ENCODE peak calls at places on chromosomes 16 and 17, in six cellular contexts. B is effector memory CD4-positive, alpha-beta T cell; P is mesenchymal stem cell; T is lung; S is A549; L is body of pancreas. I is an unnamed sample.

GRCh38 chr17:63848834-63849689 is 6.6 kb upstream of the SMARCD2 start:
- DNase-seq in B (peak; percentile 85), P (peak; percentile 82), T (peak; percentile 95), S (peak; percentile 99), L (peak; percentile 92), I (peak; percentile 96)

GRCh38 chr17:56426901-56427300 is 166.6 kb upstream of the NOG start:
- DNase-seq in B (no peak), P (no peak), T (no peak), S (no peak), L (no peak), I (no peak)

GRCh38 chr16:68754117-68754792 is 17.2 kb downstream of the CDH1 start:
- DNase-seq in B (no peak), P (no peak), T (no peak), S (no peak), L (no peak), I (no peak)

GRCh38 chr17:73349138-73349537 is 37.3 kb upstream of the CDC42EP4 start:
- DNase-seq in B (no peak), P (no peak), T (no peak), S (no peak), L (no peak), I (no peak)

GRCh38 chr17:46782250-46782953 is 36.1 kb downstream of the WNT3 start:
- DNase-seq in B (no peak), P (peak; percentile 26), T (peak; percentile 44), S (peak; percentile 74), L (peak; percentile 74), I (no peak)

GRCh38 chr17:29120439-29120838 is 59.8 kb downstream of the MYO18A start:
- DNase-seq in B (no peak), P (no peak), T (no peak), S (no peak), L (no peak), I (no peak)

GRCh38 chr17:7838291-7839075 is 4.5 kb downstream of the KDM6B start:
- DNase-seq in B (no peak), P (peak; percentile 90), T (peak; percentile 43), S (no peak), L (peak; percentile 72), I (no peak)

GRCh38 chr17:9470171-9470570 is 105.4 kb downstream of the STX8 start:
- DNase-seq in B (no peak), P (peak; percentile 43), T (no peak), S (no peak), L (no peak), I (no peak)

GRCh38 chr17:16512011-16512410 is 20.0 kb upstream of the LRRC75A start:
- DNase-seq in B (no peak), P (no peak), T (no peak), S (no peak), L (no peak), I (no peak)

GRCh38 chr16:85508388-85508787 is 104.7 kb upstream of the GSE1 start:
- DNase-seq in B (no peak), P (no peak), T (no peak), S (no peak), L (no peak), I (no peak)

GRCh38 chr16:85508993-85509392 is 104.1 kb upstream of the GSE1 start:
- DNase-seq in B (no peak), P (no peak), T (no peak), S (no peak), L (no peak), I (no peak)

GRCh38 chr16:85506358-85506911 is 106.7 kb upstream of the GSE1 start:
- DNase-seq in B (no peak), P (no peak), T (no peak), S (no peak), L (no peak), I (no peak)

GRCh38 chr16:85505794-85506339 is 107.3 kb upstream of the GSE1 start:
- DNase-seq in B (no peak), P (no peak), T (no peak), S (no peak), L (no peak), I (no peak)

DNA sequence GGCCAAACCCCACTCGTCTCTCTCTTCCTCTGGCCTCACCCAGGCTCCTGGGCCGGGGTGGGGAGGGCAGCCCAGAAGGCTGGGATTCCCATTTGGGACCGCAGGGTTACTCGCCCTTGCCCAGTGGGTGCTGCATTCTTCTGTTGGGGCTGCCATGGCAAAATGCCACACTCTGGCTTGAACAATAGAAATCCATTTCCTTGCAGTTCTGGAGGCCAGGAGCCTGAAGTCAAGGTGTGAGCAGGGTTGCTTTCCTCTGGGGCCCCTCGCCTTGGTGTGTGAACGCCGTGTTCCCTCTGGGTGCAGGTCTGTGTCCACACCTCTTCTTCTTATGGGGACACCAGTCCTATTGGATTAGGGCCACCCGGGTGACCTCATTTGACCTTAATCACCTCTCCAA is 105.8 kb upstream of the GSE1 start:
- DNase-seq in B (no peak), P (no peak), T (no peak), S (no peak), L (no peak), I (no peak)
- H3K27ac ChIP-seq in B (no peak overlapping the region), P (no peak overlapping the region), T (no peak overlapping the region), S (no peak overlapping the region), L (no peak overlapping the region), I (no peak overlapping the region)

GRCh38 chr17:77085916-77086432 is 54.8 kb upstream of the SEC14L1 start:
- DNase-seq in B (no peak), P (no peak), T (no peak), S (no peak), L (no peak), I (no peak)

GRCh38 chr17:77086433-77087010 is 54.2 kb upstream of the SEC14L1 start:
- DNase-seq in B (peak; percentile 52), P (peak; percentile 80), T (peak; percentile 87), S (peak; percentile 87), L (peak; percentile 92), I (peak; percentile 87)

GRCh38 chr17:77088455-77089117 is 52.2 kb upstream of the SEC14L1 start:
- DNase-seq in B (peak; percentile 82), P (peak; percentile 98), T (peak; percentile 93), S (peak; percentile 99), L (peak; percentile 89), I (peak; percentile 95)

GRCh38 chr17:77087650-77088454 is 52.9 kb upstream of the SEC14L1 start:
- DNase-seq in B (no peak), P (no peak), T (no peak), S (no peak), L (no peak), I (no peak)

GRCh38 chr17:77083547-77083946 is 57.2 kb upstream of the SEC14L1 start:
- DNase-seq in B (no peak), P (no peak), T (no peak), S (no peak), L (no peak), I (no peak)
- H3K27ac ChIP-seq in B (no peak overlapping the region), P (no peak overlapping the region), T (no peak overlapping the region), S (no peak overlapping the region), L (no peak overlapping the region), I (no peak overlapping the region)

DNA sequence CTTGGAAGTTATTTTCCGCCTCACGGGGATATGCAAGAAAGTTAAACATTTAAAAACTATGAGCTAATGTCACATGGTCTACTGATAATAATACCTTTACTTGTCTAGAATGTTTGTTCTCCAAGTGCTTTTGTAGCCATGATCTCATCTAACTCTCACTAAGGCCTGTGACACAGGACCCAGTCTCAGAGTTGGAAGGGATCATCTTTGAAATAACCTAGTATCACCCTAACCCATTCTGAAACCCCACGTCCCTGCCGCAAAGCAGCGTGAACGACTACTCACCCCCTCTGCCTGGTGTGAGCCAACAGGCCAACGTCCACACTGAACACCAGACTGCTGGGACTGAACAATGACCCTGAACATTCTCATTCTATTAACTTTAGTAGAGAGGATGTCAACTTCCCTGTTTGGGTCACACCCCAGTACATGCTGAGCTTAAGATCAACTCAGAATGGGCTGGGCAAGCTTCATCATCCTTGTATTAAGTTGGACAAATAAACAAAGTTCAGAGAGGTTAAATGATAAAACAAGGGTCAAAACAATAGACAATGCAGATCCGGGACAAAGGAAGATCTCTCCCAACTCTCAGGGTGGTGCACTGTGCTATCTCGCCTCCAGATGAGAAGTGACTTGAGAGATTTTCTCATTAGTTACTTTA is 54.8 kb upstream of the BCAR1 start:
- DNase-seq in B (no peak), P (no peak), T (no peak), S (peak; percentile 54), L (peak; percentile 59), I (no peak)
- H3K27ac ChIP-seq in B (no peak overlapping the region), P (peak overlapping the region; percentile 96), T (peak overlapping the region; percentile 80), S (peak overlapping the region; percentile 96), L (peak overlapping the region; percentile 92), I (peak overlapping the region; percentile 74)

GRCh38 chr16:89257281-89257731 is 39.8 kb downstream of the ZNF778 start:
- DNase-seq in B (no peak), P (no peak), T (no peak), S (no peak), L (no peak), I (no peak)

GRCh38 chr16:89257757-89258465 is 40.4 kb downstream of the ZNF778 start:
- DNase-seq in B (no peak), P (no peak), T (no peak), S (no peak), L (no peak), I (no peak)

GRCh38 chr16:89264800-89265550 is 47.5 kb downstream of the ZNF778 start:
- DNase-seq in B (no peak), P (no peak), T (no peak), S (no peak), L (no peak), I (no peak)

GRCh38 chr16:89265647-89266046 is 48.1 kb downstream of the ZNF778 start:
- DNase-seq in B (no peak), P (no peak), T (no peak), S (no peak), L (no peak), I (no peak)

GRCh38 chr16:89261691-89262563 is 44.4 kb downstream of the ZNF778 start:
- DNase-seq in B (no peak), P (peak; percentile 50), T (no peak), S (no peak), L (no peak), I (no peak)
- H3K27ac ChIP-seq in B (no peak overlapping the region), P (no peak overlapping the region), T (peak overlapping the region; percentile 42), S (no peak overlapping the region), L (no peak overlapping the region), I (no peak overlapping the region)

GRCh38 chr16:284204-285120 is 1.5 kb downstream of the PDIA2 start:
- DNase-seq in B (no peak), P (no peak), T (no peak), S (no peak), L (no peak), I (no peak)
- H3K27ac ChIP-seq in B (no peak overlapping the region), P (no peak overlapping the region), T (no peak overlapping the region), S (no peak overlapping the region), L (peak overlapping the region; percentile 88), I (no peak overlapping the region)

I was measured in tibial artery.